ENCODE peak calls at places on chromosomes 16 and 17, in ten cellular contexts. K, S, N, M, Y, H, T, O, J and Z are unnamed samples.

GRCh38 chr17:57021226-57021940 is 43.5 kb downstream of the SCPEP1 start:
- DNase-seq in K (no peak), S (no peak), N (peak; percentile 94), M (no peak), Y (peak; percentile 72), H (no peak), T (no peak), O (peak; percentile 53), J (no peak), Z (no peak)

GRCh38 chr16:26382607-26383006 is 684.1 kb upstream of the C16orf82 start:
- DNase-seq in K (no peak), S (no peak), N (no peak), M (no peak), Y (no peak), H (no peak), T (no peak), O (no peak), J (no peak), Z (no peak)

GRCh38 chr16:21116148-21116693 is 34.4 kb downstream of the DNAH3 start:
- DNase-seq in K (no peak), S (peak; percentile 52), N (no peak), M (no peak), Y (no peak), H (no peak), T (no peak), O (no peak), J (no peak), Z (no peak)

GRCh38 chr16:57060323-57061083 is 31.9 kb upstream of the CPNE2 start:
- DNase-seq in K (no peak), S (no peak), N (no peak), M (no peak), Y (no peak), H (no peak), T (no peak), O (no peak), J (no peak), Z (no peak)

GRCh38 chr16:78405833-78406232 is 306.4 kb downstream of the WWOX start:
- DNase-seq in K (no peak), S (no peak), N (no peak), M (no peak), Y (no peak), H (no peak), T (no peak), O (no peak), J (no peak), Z (no peak)

GRCh38 chr16:72620853-72621252 is 427.1 kb downstream of the ZFHX3 start:
- DNase-seq in K (no peak), S (no peak), N (no peak), M (no peak), Y (no peak), H (no peak), T (no peak), O (no peak), J (no peak), Z (no peak)

GRCh38 chr16:19419691-19420060 is 2.0 kb downstream of the TMC5 start:
- DNase-seq in K (no peak), S (no peak), N (no peak), M (no peak), Y (no peak), H (no peak), T (no peak), O (no peak), J (peak; percentile 94), Z (no peak)

GRCh38 chr17:13921841-13922776 is 147.2 kb upstream of the COX10 start:
- DNase-seq in K (no peak), S (no peak), N (no peak), M (no peak), Y (no peak), H (no peak), T (no peak), O (no peak), J (no peak), Z (no peak)

GRCh38 chr17:10226930-10227695 is 28.7 kb upstream of the GAS7 start:
- DNase-seq in K (peak; percentile 62), S (peak; percentile 16), N (peak; percentile 46), M (peak; percentile 2), Y (peak; percentile 43), H (peak; percentile 48), T (peak; percentile 52), O (peak; percentile 41), J (peak; percentile 23), Z (peak; percentile 53)

DNA sequence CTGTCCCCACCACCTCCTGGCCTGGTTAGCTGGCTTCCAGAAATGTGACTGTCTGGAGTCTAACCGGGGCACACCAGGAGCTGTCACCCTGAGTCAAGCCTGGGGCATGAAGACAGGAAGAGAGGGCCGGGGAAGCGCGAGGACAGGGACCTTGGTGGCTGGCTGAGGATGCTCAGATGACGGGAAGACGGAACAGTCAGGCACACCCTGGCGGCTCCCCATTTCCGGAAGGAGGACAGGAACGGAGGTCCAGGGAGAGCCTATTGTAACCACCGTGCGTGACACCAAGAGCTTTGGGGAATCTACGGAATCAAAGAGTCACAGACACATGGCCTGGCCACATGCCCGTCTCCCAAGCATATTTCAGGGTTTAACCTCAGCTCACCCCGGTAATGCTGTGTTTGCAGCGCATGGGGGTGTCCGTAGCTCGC is 51.7 kb downstream of the SDK2 start:
- DNase-seq in K (no peak), S (no peak), N (no peak), M (peak; percentile 9), Y (no peak), H (no peak), T (no peak), O (no peak), J (no peak), Z (no peak)
- H3K4me1 ChIP-seq in K (no peaks in the 10 kb centered on the region), S (no peaks in the 10 kb centered on the region), N (no peaks in the 10 kb centered on the region), M (peaks cover 40% of the 10 kb centered on the region), Y (peaks cover 10% of the 10 kb centered on the region), H (peaks cover 6% of the 10 kb centered on the region), T (no peaks in the 10 kb centered on the region), O (no peaks in the 10 kb centered on the region), J (no peaks in the 10 kb centered on the region), Z (peaks cover 6% of the 10 kb centered on the region)

DNA sequence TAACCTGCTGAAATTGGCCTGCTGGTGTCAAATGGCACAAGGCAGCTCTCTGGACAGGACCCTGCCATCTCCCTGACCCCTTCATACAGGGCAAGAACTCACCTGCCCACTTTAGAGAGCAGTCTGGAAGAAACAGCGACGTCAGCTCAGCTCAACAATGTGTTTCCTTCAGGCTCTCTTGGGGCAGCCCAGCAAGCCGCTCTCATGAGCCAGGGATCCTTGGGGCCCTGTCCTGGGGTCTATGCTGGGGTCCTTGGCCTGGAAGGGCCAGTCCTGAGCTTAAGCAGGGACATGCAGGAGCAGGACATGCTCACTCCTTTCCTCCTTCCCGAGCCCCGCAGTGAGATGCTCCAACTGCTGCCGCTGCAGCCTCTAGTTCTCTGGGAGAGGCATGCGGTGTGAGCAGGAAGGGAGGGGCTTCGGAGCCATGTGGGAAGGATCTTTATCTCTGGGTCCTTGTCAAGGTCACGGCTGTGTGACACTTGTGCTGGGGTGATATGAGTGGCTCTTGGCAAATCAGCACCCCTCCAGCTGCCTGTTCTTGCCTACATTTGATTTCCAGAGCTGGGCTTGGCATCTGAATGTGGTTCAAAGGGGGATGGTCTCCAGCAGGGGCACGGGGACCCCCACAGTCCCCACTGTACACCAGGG is 3.4 kb downstream of the C1QTNF1 start:
- DNase-seq in K (peak; percentile 52), S (peak; percentile 94), N (no peak), M (no peak), Y (no peak), H (peak; percentile 57), T (peak; percentile 47), O (peak; percentile 21), J (no peak), Z (no peak)
- H3K27me3 ChIP-seq in K (no peaks in the 10 kb centered on the region), S (peaks cover 16% of the 10 kb centered on the region), N (no peaks in the 10 kb centered on the region), M (no peaks in the 10 kb centered on the region), Y (no peaks in the 10 kb centered on the region), H (no peaks in the 10 kb centered on the region), T (no peaks in the 10 kb centered on the region), O (no peaks in the 10 kb centered on the region), J (no peaks in the 10 kb centered on the region), Z (no peaks in the 10 kb centered on the region)

GRCh38 chr17:72452286-72453173 is 331.7 kb downstream of the SOX9 start:
- DNase-seq in K (no peak), S (no peak), N (no peak), M (no peak), Y (no peak), H (no peak), T (no peak), O (no peak), J (no peak), Z (no peak)
- H3K4me1 ChIP-seq in K (no peaks in the 10 kb centered on the region), S (peaks cover 73% of the 10 kb centered on the region), N (no peaks in the 10 kb centered on the region), M (no peaks in the 10 kb centered on the region), Y (peaks cover 3% of the 10 kb centered on the region), H (no peaks in the 10 kb centered on the region), T (no peaks in the 10 kb centered on the region), O (no peaks in the 10 kb centered on the region), J (peaks cover 31% of the 10 kb centered on the region), Z (no peaks in the 10 kb centered on the region)

DNA sequence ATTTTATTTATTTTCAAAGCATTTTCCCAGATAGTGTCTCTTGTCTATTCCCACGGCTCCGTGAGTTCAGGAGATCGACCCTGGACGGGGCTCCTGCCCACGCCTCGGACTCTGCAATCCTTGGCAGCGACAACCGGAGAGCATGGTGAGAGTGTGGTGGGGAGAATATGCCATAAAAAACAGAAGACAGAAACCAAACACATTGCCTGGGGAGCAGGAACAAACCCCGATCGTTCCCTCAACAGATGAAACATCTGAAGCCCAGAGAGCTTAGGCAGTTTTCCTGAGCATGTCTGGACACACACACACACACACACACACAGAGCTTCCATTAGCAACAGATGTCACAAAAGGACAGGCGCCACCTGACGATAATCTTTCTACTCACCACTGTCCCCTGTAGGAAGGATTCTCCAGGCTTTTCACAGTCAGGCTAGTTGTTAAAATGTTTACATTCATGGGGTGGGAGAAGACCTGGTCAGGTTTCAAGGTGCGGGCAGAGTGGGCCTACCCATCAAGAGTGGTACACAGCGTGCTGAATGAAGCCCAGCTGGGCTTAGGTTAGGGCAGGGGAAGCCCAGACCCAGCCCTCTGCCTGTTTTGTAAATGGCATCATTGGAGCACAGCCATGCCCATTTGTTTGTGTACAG is 230.4 kb upstream of the TNRC6C start:
- DNase-seq in K (peak; percentile 68), S (peak; percentile 58), N (no peak), M (no peak), Y (no peak), H (no peak), T (peak; percentile 72), O (peak; percentile 58), J (peak; percentile 36), Z (peak; percentile 46)
- H3K27me3 ChIP-seq in K (no peaks in the 10 kb centered on the region), S (peaks cover 57% of the 10 kb centered on the region), N (no peaks in the 10 kb centered on the region), M (no peaks in the 10 kb centered on the region), Y (no peaks in the 10 kb centered on the region), H (no peaks in the 10 kb centered on the region), T (no peaks in the 10 kb centered on the region), O (no peaks in the 10 kb centered on the region), J (peaks cover 5% of the 10 kb centered on the region), Z (no peaks in the 10 kb centered on the region)

DNA sequence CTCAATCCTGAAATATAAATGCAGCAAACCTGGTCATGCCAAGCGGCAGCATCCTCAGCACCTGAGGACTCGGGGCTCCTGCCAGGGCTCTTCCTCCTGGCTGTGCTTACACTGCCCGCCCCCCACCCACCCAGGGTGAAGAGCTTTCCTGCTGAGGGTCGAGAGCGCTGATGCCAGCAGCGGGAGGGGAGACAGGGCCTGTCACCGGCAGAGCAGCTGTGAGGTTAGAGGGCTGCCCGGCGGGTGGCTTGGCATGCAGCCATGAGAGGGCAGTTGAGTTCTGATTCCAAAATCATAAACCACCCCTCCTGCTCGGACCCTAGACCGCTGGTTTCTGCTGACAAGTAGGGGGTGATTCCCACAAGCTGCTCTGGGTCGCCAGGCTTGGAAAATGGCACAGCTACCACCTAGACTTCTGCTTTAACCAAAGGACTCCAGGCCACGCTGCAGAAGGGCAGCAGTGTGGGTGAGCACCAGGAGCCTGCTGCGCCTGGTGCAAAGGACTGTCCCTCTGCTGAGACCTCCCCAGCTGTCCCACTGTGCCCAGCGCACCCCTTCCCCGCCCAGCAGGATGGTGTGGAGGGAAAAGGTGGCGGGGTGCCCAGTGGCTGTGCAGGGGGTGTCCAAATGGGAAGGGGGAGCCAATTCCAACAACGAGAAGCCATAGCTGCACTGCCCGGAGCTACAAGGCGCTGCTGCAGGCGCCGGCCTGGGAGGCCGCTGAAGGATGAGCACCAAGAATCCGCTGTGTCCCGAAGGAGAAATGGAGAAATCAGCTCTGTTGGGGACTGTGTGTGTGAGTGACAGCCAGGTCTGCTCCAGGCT is 26.6 kb downstream of the MXRA7 start:
- DNase-seq in K (no peak), S (no peak), N (no peak), M (no peak), Y (no peak), H (peak; percentile 48), T (no peak), O (no peak), J (no peak), Z (no peak)
- H3K4me1 ChIP-seq in K (no peaks in the 10 kb centered on the region), S (peaks cover 37% of the 10 kb centered on the region), N (no peaks in the 10 kb centered on the region), M (peaks cover 10% of the 10 kb centered on the region), Y (peaks cover 11% of the 10 kb centered on the region), H (peaks cover 31% of the 10 kb centered on the region), T (peaks cover 24% of the 10 kb centered on the region), O (peaks cover 6% of the 10 kb centered on the region), J (peaks cover 17% of the 10 kb centered on the region), Z (peaks cover 55% of the 10 kb centered on the region)